ENCODE peak calls at places on chromosomes 3 and 15, in seven cellular contexts. W is astrocyte, R is body of pancreas, S is spleen, O is OCI-LY7, U is ovary, A is IMR-90. B is an unnamed sample.

GRCh38 chr15:98850991-98851776 is 156.4 kb downstream of the PGPEP1L start:
- DNase-seq in R (peak; percentile 77), A (peak; percentile 70), U (peak; percentile 76), S (peak; percentile 93), W (no peak), O (peak; percentile 41), B (peak; percentile 63)

GRCh38 chr15:46703352-46703861 is 1013.9 kb upstream of the SEMA6D start:
- DNase-seq in R (no peak), U (no peak), O (no peak), S (no peak), A (no peak), W (no peak), B (no peak)

GRCh38 chr3:105800320-105800719 is 68.5 kb downstream of the CBLB start:
- DNase-seq in U (no peak), W (no peak), A (no peak), R (no peak), O (peak; percentile 62), S (no peak), B (no peak)

GRCh38 chr15:81304226-81304625 is 19.7 kb downstream of the STARD5 start:
- DNase-seq in O (no peak), R (peak; percentile 61), S (no peak), W (peak; percentile 80), U (no peak), A (peak; percentile 80), B (peak; percentile 82)

GRCh38 chr3:141460097-141460704 is 26.6 kb upstream of the RASA2 start:
- DNase-seq in W (peak; percentile 61), A (peak; percentile 85), U (peak; percentile 89), O (peak; percentile 77), S (peak; percentile 94), R (peak; percentile 88), B (peak; percentile 72)

GRCh38 chr3:141401584-141402475 is 33.5 kb downstream of the ZBTB38 start:
- DNase-seq in W (no peak), U (peak; percentile 72), R (peak; percentile 49), A (no peak), S (peak; percentile 93), O (no peak), B (no peak)

GRCh38 chr3:2268779-2269178 is 170.1 kb downstream of the CNTN4 start:
- DNase-seq in O (no peak), U (no peak), R (no peak), W (no peak), S (no peak), A (no peak), B (no peak)

GRCh38 chr15:88981244-88982215 is 68.4 kb upstream of the MFGE8 start:
- DNase-seq in W (peak; percentile 45), A (no peak), S (no peak), U (no peak), R (no peak), O (no peak), B (no peak)

GRCh38 chr15:66825139-66825538 is 123.1 kb downstream of the SMAD6 start:
- DNase-seq in W (no peak), O (no peak), U (no peak), A (no peak), S (no peak), R (no peak), B (no peak)

GRCh38 chr15:41851755-41852370 is 13.2 kb downstream of the PLA2G4B start:
- DNase-seq in W (no peak), R (no peak), A (no peak), O (no peak), U (no peak), S (no peak), B (no peak)

GRCh38 chr3:113018461-113019181 is 27.8 kb downstream of the GTPBP8 start:
- DNase-seq in O (peak; percentile 21), S (no peak), W (peak; percentile 6), R (peak; percentile 6), A (peak; percentile 13), U (no peak), B (peak; percentile 43)

GRCh38 chr15:56963126-56963525 is 44.7 kb downstream of the TCF12 start:
- DNase-seq in U (no peak), O (no peak), A (no peak), W (no peak), R (no peak), S (no peak), B (no peak)

GRCh38 chr15:68691667-68692066 is 112.9 kb downstream of the CORO2B start:
- DNase-seq in O (no peak), S (peak; percentile 48), R (peak; percentile 27), A (no peak), U (no peak), W (no peak), B (no peak)

GRCh38 chr3:122958290-122958689 is 69.3 kb downstream of the SEMA5B start:
- DNase-seq in U (no peak), O (no peak), W (no peak), R (no peak), S (no peak), A (no peak), B (no peak)

GRCh38 chr15:33328105-33328504 is 17.3 kb downstream of the RYR3 start:
- DNase-seq in U (no peak), W (no peak), S (no peak), A (no peak), R (no peak), O (no peak), B (no peak)

GRCh38 chr3:46124216-46125143 is 83.6 kb downstream of the CCR1 start:
- DNase-seq in S (no peak), O (no peak), U (no peak), A (peak; percentile 18), R (peak; percentile 20), W (peak; percentile 42), B (no peak)

DNA sequence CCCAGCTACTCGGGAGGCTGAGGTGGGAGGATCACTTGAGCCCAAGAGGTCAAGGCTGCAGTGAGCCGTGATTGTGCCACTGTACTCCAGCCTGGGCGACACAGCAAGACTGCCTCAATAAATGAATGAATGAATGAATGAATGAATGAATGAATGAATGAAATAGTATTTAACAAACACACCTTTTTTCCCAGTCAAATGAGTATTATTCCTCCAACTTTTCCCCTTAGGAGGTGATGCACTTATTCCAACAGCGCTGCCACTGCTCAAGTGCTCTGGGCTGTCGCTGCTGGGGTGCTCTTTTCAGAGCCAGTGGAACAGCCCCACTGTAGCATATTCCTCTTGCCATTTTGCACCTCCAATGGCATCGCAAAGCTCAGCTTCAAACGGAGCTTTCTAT is 66.8 kb upstream of the RAD18 start:
- DNase-seq in R (no peak), W (no peak), S (no peak), O (no peak), A (no peak), U (no peak), B (no peak)
- H3K4me3 ChIP-seq in R (no peak overlapping the region), W (no peak overlapping the region), S (no peak overlapping the region), O (no peak overlapping the region), A (no peak overlapping the region), U (no peak overlapping the region), B (no peak overlapping the region)

GRCh38 chr3:132723024-132723462 is 834 bp upstream of the NPHP3 start:
- DNase-seq in W (peak; percentile 72), U (no peak), A (no peak), O (no peak), S (no peak), R (no peak), B (no peak)
- TF ChIP-seq CTCF in W (no peak), U (no peak), A (no peak), O (no peak), S (peak; percentile 24), R (no peak), B (no peak)

GRCh38 chr15:90075420-90076289 is 26.6 kb downstream of the IDH2 start:
- DNase-seq in W (peak; percentile 27), A (no peak), U (no peak), O (no peak), S (no peak), R (peak; percentile 92), B (peak; percentile 97)
- H3K4me3 ChIP-seq in W (no peak overlapping the region), A (no peak overlapping the region), U (no peak overlapping the region), O (no peak overlapping the region), S (no peak overlapping the region), R (no peak overlapping the region), B (peak overlapping the region; percentile 3)

GRCh38 chr3:159818399-159818798 is 170.2 kb upstream of the IL12A start:
- DNase-seq in A (no peak), S (peak; percentile 78), O (no peak), W (no peak), R (no peak), U (no peak), B (no peak)
- TF ChIP-seq CTCF in A (peak; percentile 18), S (no peak), O (no peak), W (no peak), R (no peak), U (no peak), B (no peak)

DNA sequence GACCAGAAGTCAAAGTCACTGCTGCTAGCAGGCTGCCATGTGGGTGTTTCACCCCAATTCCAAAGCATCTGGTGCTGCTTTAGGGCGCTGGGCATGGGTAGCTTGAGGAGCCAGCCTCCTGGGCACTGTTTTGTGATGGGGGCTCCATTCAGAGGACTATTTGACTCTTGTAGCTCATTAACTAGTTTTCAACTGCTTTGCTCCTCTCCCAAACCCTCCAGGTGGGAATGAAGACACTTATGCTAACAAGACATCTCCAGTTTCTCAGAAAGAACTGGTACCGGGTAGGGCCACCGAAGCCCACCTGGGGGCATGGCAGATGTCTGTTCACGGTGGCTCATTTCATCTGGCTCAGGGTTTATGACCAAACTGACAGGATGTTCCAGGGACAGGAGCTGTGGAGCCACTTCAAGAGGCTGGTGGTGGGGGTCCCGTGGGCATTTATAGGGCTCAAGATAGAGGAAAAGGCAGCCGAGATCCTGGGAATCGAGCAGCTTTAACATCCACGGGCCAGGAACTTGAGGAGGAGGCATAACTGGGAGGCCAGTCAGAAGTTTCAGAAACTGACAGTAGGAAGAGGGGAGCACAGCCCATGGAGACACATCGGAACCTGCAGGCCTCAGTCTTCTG is 17.7 kb downstream of the AMOTL2 start:
- DNase-seq in A (no peak), U (no peak), O (no peak), W (no peak), S (peak; percentile 53), R (no peak), B (no peak)
- H3K4me3 ChIP-seq in A (no peak overlapping the region), U (no peak overlapping the region), O (no peak overlapping the region), W (no peak overlapping the region), S (no peak overlapping the region), R (no peak overlapping the region), B (no peak overlapping the region)